ENCODE peak calls at places on chromosomes 5 and 9, in six cellular contexts. H is choroid plexus epithelial cell, D is endothelial cell, P is neural crest cell, L is uterus, E is IMR-90. G is an unnamed sample.

GRCh38 chr5:111697881-111698757 is 58.9 kb downstream of the NREP start:
- DNase-seq in H (peak; percentile 67), D (peak; percentile 44), P (no peak), L (no peak), E (peak; percentile 42), G (peak; percentile 32)

GRCh38 chr5:55151923-55152842 is 7.8 kb upstream of the GPX8 start:
- DNase-seq in H (peak; percentile 87), D (no peak), P (no peak), L (no peak), E (peak; percentile 84), G (peak; percentile 61)

GRCh38 chr9:34079181-34079580 is 30.5 kb upstream of the UBAP2 start:
- DNase-seq in H (peak; percentile 46), D (no peak), P (no peak), L (no peak), E (peak; percentile 80), G (no peak)

GRCh38 chr9:18405240-18405639 is 68.7 kb upstream of the ADAMTSL1 start:
- DNase-seq in H (no peak), D (no peak), P (no peak), L (no peak), E (no peak), G (peak; percentile 36)

GRCh38 chr5:41161271-41161670 is 52.1 kb downstream of the C6 start:
- DNase-seq in H (peak; percentile 62), D (no peak), P (no peak), L (no peak), E (peak; percentile 77), G (peak; percentile 80)

GRCh38 chr9:111621895-111622480 is 9.1 kb upstream of the DNAJC25 start:
- DNase-seq in H (peak; percentile 81), D (peak; percentile 58), P (no peak), L (peak; percentile 20), E (peak; percentile 64), G (peak; percentile 72)

GRCh38 chr5:88536146-88536545 is 267.5 kb upstream of the TMEM161B start:
- DNase-seq in H (no peak), D (no peak), P (no peak), L (no peak), E (no peak), G (no peak)

GRCh38 chr9:137647096-137647709 is 28.4 kb downstream of the EHMT1 start:
- DNase-seq in H (no peak), D (no peak), P (no peak), L (no peak), E (no peak), G (no peak)

GRCh38 chr9:134295101-134295745 is 31.0 kb upstream of the RXRA start:
- DNase-seq in H (no peak), D (no peak), P (no peak), L (no peak), E (no peak), G (no peak)

GRCh38 chr5:76492819-76493189 is 89.7 kb downstream of the IQGAP2 start:
- DNase-seq in H (no peak), D (no peak), P (no peak), L (no peak), E (no peak), G (no peak)

GRCh38 chr5:135393691-135394090 is 5.3 kb downstream of the MACROH2A1 start:
- DNase-seq in H (peak; percentile 44), D (no peak), P (no peak), L (no peak), E (peak; percentile 79), G (no peak)

GRCh38 chr5:143653256-143653655 is 158.7 kb upstream of the HMHB1 start:
- DNase-seq in H (no peak), D (no peak), P (no peak), L (no peak), E (no peak), G (no peak)

GRCh38 chr9:8855046-8855445 is 1055.5 kb upstream of the DMAC1 start:
- DNase-seq in H (peak; percentile 34), D (no peak), P (no peak), L (no peak), E (no peak), G (peak; percentile 41)

GRCh38 chr5:134555889-134556311 is 30.4 kb downstream of the JADE2 start:
- DNase-seq in H (peak; percentile 45), D (peak; percentile 48), P (peak; percentile 40), L (peak; percentile 52), E (peak; percentile 68), G (peak; percentile 62)

GRCh38 chr9:7320139-7320538 is 479.4 kb downstream of the DMAC1 start:
- DNase-seq in H (peak; percentile 88), D (no peak), P (no peak), L (peak; percentile 67), E (peak; percentile 99), G (peak; percentile 94)

GRCh38 chr5:145858929-145859328 is 13.9 kb downstream of the GRXCR2 start:
- DNase-seq in H (peak; percentile 43), D (no peak), P (no peak), L (no peak), E (peak; percentile 61), G (peak; percentile 47)

GRCh38 chr9:77933976-77934375 is 97.6 kb downstream of the GNAQ start:
- DNase-seq in H (no peak), D (no peak), P (no peak), L (no peak), E (no peak), G (no peak)

GRCh38 chr9:77935974-77936373 is 95.6 kb downstream of the GNAQ start:
- DNase-seq in H (no peak), D (no peak), P (no peak), L (no peak), E (no peak), G (no peak)

GRCh38 chr9:77944556-77945261 is 86.9 kb downstream of the GNAQ start:
- DNase-seq in H (peak; percentile 66), D (peak; percentile 49), P (no peak), L (no peak), E (no peak), G (no peak)

GRCh38 chr9:77943053-77943452 is 88.6 kb downstream of the GNAQ start:
- DNase-seq in H (no peak), D (no peak), P (no peak), L (no peak), E (no peak), G (no peak)

DNA sequence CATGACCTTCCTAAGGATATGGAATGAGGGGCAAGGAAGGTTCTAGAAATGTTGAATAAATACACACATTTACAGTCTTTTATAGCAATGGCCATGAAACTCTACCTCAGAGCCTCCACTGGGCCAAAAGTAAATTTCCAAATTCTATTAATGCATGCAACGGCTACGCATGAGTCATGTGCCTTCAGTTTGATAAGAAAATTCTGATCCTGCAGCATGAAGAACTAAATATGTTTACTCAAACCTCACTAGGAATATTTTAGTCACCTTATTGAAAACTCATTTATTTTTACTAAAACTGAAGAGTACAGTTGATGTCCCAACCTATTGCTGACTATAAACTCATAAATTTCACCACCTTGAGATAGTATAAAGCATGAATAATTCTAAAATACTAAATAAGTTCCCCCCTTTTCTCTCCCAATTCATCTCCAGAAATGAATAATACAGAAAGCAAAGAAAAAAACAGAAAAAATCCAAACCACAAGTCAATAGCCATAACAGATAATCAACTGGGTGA is 92.4 kb downstream of the GNAQ start:
- DNase-seq in H (peak; percentile 53), D (no peak), P (no peak), L (no peak), E (peak; percentile 60), G (peak; percentile 65)
- TF ChIP-seq CTCF in H (no peak), D (no peak), P (no peak), L (no peak), E (no peak), G (no peak)

GRCh38 chr5:131163315-131164119 is 1.5 kb downstream of the HINT1 start:
- DNase-seq in H (peak; percentile 59), D (no peak), P (no peak), L (no peak), E (peak; percentile 45), G (peak; percentile 52)

GRCh38 chr5:131164161-131164930 is 710 bp downstream of the HINT1 start:
- DNase-seq in H (peak; percentile 85), D (peak; percentile 63), P (peak; percentile 54), L (peak; percentile 57), E (peak; percentile 84), G (peak; percentile 78)

GRCh38 chr5:131169810-131170539 is 769 bp upstream of the LYRM7 start:
- DNase-seq in H (no peak), D (no peak), P (no peak), L (no peak), E (no peak), G (no peak)

GRCh38 chr5:131167615-131168014 is 2.6 kb upstream of the HINT1 start:
- DNase-seq in H (no peak), D (no peak), P (no peak), L (no peak), E (no peak), G (no peak)

DNA sequence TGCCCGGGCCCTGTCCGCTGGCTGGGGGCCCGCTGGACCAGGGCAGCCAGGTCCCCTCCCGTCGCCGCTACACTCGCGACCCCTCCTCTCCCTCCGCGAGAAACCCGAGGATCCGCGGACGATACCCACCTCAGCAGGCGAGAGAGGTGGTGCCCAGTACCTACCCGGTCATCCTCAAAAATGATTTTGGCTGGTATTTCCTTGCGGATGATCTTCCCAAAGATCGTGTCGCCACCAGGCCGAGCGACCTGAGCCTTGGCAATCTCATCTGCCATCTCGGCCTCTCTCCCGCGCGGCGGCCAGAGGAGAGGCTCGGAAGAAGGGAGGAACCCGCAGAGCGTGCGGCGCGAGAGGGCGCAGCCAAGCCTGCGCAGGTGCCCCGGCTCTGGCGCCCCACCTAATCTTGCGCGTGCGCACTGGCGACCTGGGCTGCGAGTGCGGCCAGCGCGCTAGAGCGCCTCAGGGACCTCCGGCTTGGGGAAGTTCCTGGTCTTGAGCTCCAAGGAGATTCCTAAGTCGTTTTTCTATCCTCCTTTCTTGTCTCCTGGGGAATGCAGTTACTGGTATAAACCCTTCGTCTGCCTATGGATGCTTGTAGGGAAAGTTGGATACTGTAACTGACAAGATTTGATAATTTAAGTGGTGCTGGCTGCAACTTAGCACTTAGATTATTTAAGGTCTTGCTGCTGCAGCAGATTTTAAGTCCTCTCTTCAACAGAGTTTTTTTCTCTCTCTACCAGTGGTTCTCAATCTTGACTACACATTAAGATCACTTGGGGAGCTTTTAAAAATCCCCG is at the start of gene HINT1:
- DNase-seq in H (peak; percentile 90), D (peak; percentile 95), P (peak; percentile 87), L (peak; percentile 88), E (peak; percentile 84), G (peak; percentile 89)
- TF ChIP-seq CTCF in H (peak; percentile 27), D (no peak), P (no peak), L (peak; percentile 32), E (peak; percentile 23), G (no peak)

GRCh38 chr9:136267261-136268111 is 21.9 kb upstream of the QSOX2 start:
- DNase-seq in H (peak; percentile 89), D (peak; percentile 87), P (peak; percentile 76), L (peak; percentile 69), E (peak; percentile 78), G (peak; percentile 90)
- TF ChIP-seq CTCF in H (peak; percentile 50), D (no peak), P (no peak), L (peak; percentile 36), E (peak; percentile 43), G (peak; percentile 29)

GRCh38 chr9:90941661-90942060 is 140.0 kb downstream of the SYK start:
- DNase-seq in H (no peak), D (no peak), P (no peak), L (no peak), E (no peak), G (no peak)

GRCh38 chr9:90939367-90939766 is 137.7 kb downstream of the SYK start:
- DNase-seq in H (no peak), D (no peak), P (no peak), L (no peak), E (no peak), G (no peak)

GRCh38 chr9:90940280-90940679 is 138.7 kb downstream of the SYK start:
- DNase-seq in H (no peak), D (no peak), P (no peak), L (no peak), E (no peak), G (no peak)

GRCh38 chr9:90943341-90943740 is 141.7 kb downstream of the SYK start:
- DNase-seq in H (peak; percentile 38), D (no peak), P (no peak), L (no peak), E (peak; percentile 57), G (peak; percentile 50)

GRCh38 chr9:90942555-90942954 is 140.9 kb downstream of the SYK start:
- DNase-seq in H (no peak), D (no peak), P (no peak), L (no peak), E (peak; percentile 48), G (no peak)
- TF ChIP-seq CTCF in H (no peak), D (no peak), P (no peak), L (no peak), E (no peak), G (no peak)

G was measured in cardiac fibroblast.